ENCODE peak calls at places on chromosomes 1 and 21, in four cellular contexts. D, C, E and Y are unnamed samples.

GRCh38 chr1:46246548-46247432 is 773 bp upstream of the RAD54L start:
- DNase-seq in C (peak), D (peak), E (peak), Y (no peak)

GRCh38 chr1:111172463-111172862 is 28.0 kb downstream of the DENND2D start:
- DNase-seq in E (no peak), C (no peak), D (no peak), Y (no peak)

GRCh38 chr1:27862671-27863551 is 9.4 kb upstream of the THEMIS2 start:
- DNase-seq in E (no peak), D (no peak), C (peak), Y (peak)

GRCh38 chr1:116794804-116795481 is 40.7 kb downstream of the CD2 start:
- DNase-seq in E (no peak), D (no peak), C (no peak), Y (no peak)

GRCh38 chr1:25873120-25873519 is 2.4 kb downstream of the PAQR7 start:
- DNase-seq in C (no peak), D (no peak), E (no peak), Y (peak)

GRCh38 chr1:248730507-248731335 is 24.8 kb downstream of the LYPD8 start:
- DNase-seq in D (no peak), E (no peak), C (no peak), Y (no peak)

GRCh38 chr1:165905853-165906252 is 78.4 kb downstream of the UCK2 start:
- DNase-seq in C (no peak), E (peak), D (no peak), Y (no peak)

GRCh38 chr1:93567255-93567918 is 114.2 kb downstream of the BCAR3 start:
- DNase-seq in E (no peak), D (no peak), C (no peak), Y (no peak)

GRCh38 chr1:69246721-69247120 is 321.0 kb upstream of the LRRC7 start:
- DNase-seq in D (no peak), E (no peak), C (no peak), Y (no peak)

GRCh38 chr1:27356628-27357280 is 10.0 kb downstream of the MAP3K6 start:
- DNase-seq in C (no peak), E (peak), D (no peak), Y (no peak)

GRCh38 chr1:27357281-27358037 is 9.3 kb downstream of the MAP3K6 start:
- DNase-seq in E (peak), C (no peak), D (no peak), Y (peak)

GRCh38 chr1:243253927-243254232 is 1.2 kb downstream of the CEP170 start:
- DNase-seq in C (no peak), E (no peak), D (no peak), Y (no peak)

GRCh38 chr1:212691561-212692071 is 8.0 kb downstream of the BATF3 start:
- DNase-seq in E (peak), C (no peak), D (peak), Y (no peak)

GRCh38 chr1:228459091-228459993 is 27.8 kb upstream of the RNF187 start:
- DNase-seq in D (no peak), C (no peak), E (peak), Y (peak)

GRCh38 chr1:67053535-67053784 is 488 bp downstream of the SLC35D1 start:
- DNase-seq in E (no peak), C (no peak), D (peak), Y (peak)

GRCh38 chr1:89987170-89987819 is 7.6 kb upstream of the ZNF326 start:
- DNase-seq in D (no peak), E (peak), C (peak), Y (no peak)

GRCh38 chr1:247443641-247444040 is 14.3 kb downstream of the OR2B11 start:
- DNase-seq in E (no peak), D (no peak), C (no peak), Y (no peak)

GRCh38 chr21:41373253-41373652 is 11.4 kb downstream of the MX2 start:
- DNase-seq in D (no peak), C (no peak), E (no peak), Y (no peak)

GRCh38 chr1:187306671-187307415 is 478.1 kb downstream of the PLA2G4A start:
- DNase-seq in C (no peak), D (no peak), E (no peak), Y (no peak)

GRCh38 chr1:84505167-84506001 is 802 bp upstream of the SPATA1 start:
- DNase-seq in E (no peak), C (peak), D (peak), Y (no peak)